ENCODE peak calls at places on chromosomes 11 and 22, in seven cellular contexts. Q is ovary, R is AG04450, D is H9, X is transverse colon, S is heart left ventricle, B is RWPE1. A is an unnamed sample.

GRCh38 chr22:49934891-49935557 is 16.6 kb downstream of the CRELD2 start:
- DNase-seq in S (peak), B (peak), Q (peak), R (no peak), D (peak), X (peak), A (peak)

GRCh38 chr22:40511604-40512003 is 124.9 kb downstream of the MRTFA start:
- DNase-seq in B (no peak), S (no peak), Q (no peak), R (no peak), D (no peak), X (no peak), A (no peak)

GRCh38 chr22:28115426-28115825 is 196.4 kb upstream of the PITPNB start:
- DNase-seq in D (no peak), S (no peak), Q (no peak), B (no peak), X (no peak), R (no peak), A (no peak)

GRCh38 chr11:31487848-31488247 is 21.6 kb downstream of the IMMP1L start:
- DNase-seq in X (no peak), S (no peak), R (peak), D (no peak), B (no peak), Q (no peak), A (peak)

GRCh38 chr11:113134605-113135004 is 173.4 kb downstream of the NCAM1 start:
- DNase-seq in B (no peak), S (no peak), Q (no peak), X (no peak), R (no peak), D (no peak), A (no peak)

GRCh38 chr11:128498846-128499245 is 88.5 kb downstream of the ETS1 start:
- DNase-seq in D (no peak), Q (no peak), X (no peak), B (no peak), R (no peak), S (no peak), A (no peak)

GRCh38 chr11:76592961-76593360 is 77.6 kb downstream of the LRRC32 start:
- DNase-seq in Q (no peak), D (no peak), S (no peak), R (no peak), X (peak), B (no peak), A (no peak)

GRCh38 chr11:74388678-74389327 is 9.4 kb downstream of the PGM2L1 start:
- DNase-seq in B (peak), X (peak), Q (peak), R (no peak), S (peak), D (peak), A (peak)

GRCh38 chr22:47515384-47516125 is 753.1 kb downstream of the TBC1D22A start:
- DNase-seq in S (no peak), B (no peak), R (no peak), Q (no peak), D (no peak), X (no peak), A (no peak)

GRCh38 chr11:64245797-64246623 is 733 bp downstream of the PPP1R14B start:
- DNase-seq in B (peak), R (peak), X (peak), D (no peak), Q (peak), S (peak), A (peak)

GRCh38 chr11:108624196-108624925 is 30.8 kb upstream of the EXPH5 start:
- DNase-seq in Q (no peak), R (no peak), X (peak), S (no peak), D (no peak), B (no peak), A (no peak)

GRCh38 chr11:45994421-45995341 is 72.2 kb downstream of the LARGE2 start:
- DNase-seq in B (no peak), Q (no peak), X (no peak), S (no peak), D (peak), R (peak), A (no peak)

GRCh38 chr11:16809901-16810668 is 71.6 kb downstream of the C11orf58 start:
- DNase-seq in Q (no peak), D (no peak), B (peak), R (no peak), X (no peak), S (peak), A (no peak)

GRCh38 chr22:48718818-48719500 is 1108.7 kb downstream of the BRD1 start:
- DNase-seq in D (no peak), R (no peak), Q (no peak), B (no peak), X (no peak), S (no peak), A (peak)

GRCh38 chr11:65502274-65502851 is 3.5 kb downstream of the MALAT1 start:
- DNase-seq in X (no peak), Q (no peak), D (no peak), R (no peak), S (peak), B (no peak), A (no peak)

GRCh38 chr22:44449061-44449682 is 48.9 kb downstream of the RTL6 start:
- DNase-seq in D (no peak), X (no peak), R (peak), B (peak), S (no peak), Q (no peak), A (no peak)

GRCh38 chr11:129992161-129992944 is 10.3 kb downstream of the PRDM10 start:
- DNase-seq in X (peak), B (peak), R (no peak), Q (no peak), D (peak), S (no peak), A (peak)

GRCh38 chr11:69878144-69878883 is 59.1 kb upstream of the FGF3 start:
- DNase-seq in X (peak), S (no peak), R (no peak), B (no peak), Q (peak), D (peak), A (no peak)

DNA sequence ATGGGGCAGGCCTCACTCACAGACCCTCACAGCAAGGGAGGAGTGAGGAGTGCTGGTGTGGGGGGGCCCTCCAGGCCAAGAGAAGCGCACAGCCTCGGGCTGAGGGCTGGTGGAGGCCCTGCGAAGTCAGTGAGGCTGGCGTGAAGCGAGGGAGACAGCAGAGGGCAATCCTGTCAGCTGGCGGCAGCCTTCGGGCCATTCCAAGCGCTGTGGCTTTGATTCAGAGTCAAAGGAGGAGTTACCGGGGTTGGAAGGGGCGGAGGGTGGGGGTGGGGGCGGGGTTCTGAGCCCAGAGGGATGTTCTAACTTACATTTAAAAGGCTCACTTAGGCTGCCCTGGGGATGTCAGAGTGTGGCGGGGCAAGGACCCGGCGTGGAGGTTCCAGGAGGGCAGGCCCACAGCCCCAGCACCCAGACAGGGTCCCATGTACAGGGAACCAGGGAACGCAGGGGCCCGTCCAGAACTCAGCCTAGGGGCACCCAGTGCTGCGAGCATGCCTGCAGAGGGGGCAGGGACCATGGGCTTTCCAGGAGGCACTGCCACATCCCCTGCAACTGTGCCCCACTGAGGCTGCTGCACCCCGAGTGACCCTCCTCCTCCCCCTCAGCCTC is 39.5 kb upstream of the TTLL12 start:
- DNase-seq in B (peak), R (no peak), S (no peak), Q (peak), X (no peak), D (peak), A (peak)
- TF ChIP-seq CTCF in B (no peak), R (peak), S (no peak), Q (no peak), X (no peak), D (peak), A (peak)

GRCh38 chr11:71153005-71153395 is 99.4 kb downstream of the SHANK2 start:
- DNase-seq in X (peak), Q (peak), S (no peak), D (peak), B (peak), R (no peak), A (peak)
- H3K27ac ChIP-seq in X (no peak), Q (no peak), S (no peak), D (no peak), B (no peak), R (no peak), A (no peak)

GRCh38 chr22:35686298-35686697 is 31.4 kb upstream of the APOL5 start:
- DNase-seq in D (no peak), R (no peak), X (peak), Q (no peak), S (no peak), B (no peak), A (no peak)

GRCh38 chr22:35685731-35686130 is 31.9 kb upstream of the APOL5 start:
- DNase-seq in S (no peak), X (no peak), B (peak), Q (no peak), D (no peak), R (no peak), A (no peak)

GRCh38 chr22:35684732-35685131 is 32.9 kb upstream of the APOL5 start:
- DNase-seq in B (no peak), Q (no peak), S (no peak), D (no peak), X (no peak), R (no peak), A (no peak)

GRCh38 chr22:35683560-35683959 is 34.1 kb upstream of the APOL5 start:
- DNase-seq in D (no peak), S (no peak), X (no peak), R (no peak), Q (no peak), B (no peak), A (no peak)

GRCh38 chr22:35684270-35684700 is 33.4 kb upstream of the APOL5 start:
- DNase-seq in R (no peak), D (peak), S (peak), B (no peak), Q (no peak), X (no peak), A (peak)
- TF ChIP-seq CTCF in R (peak), D (peak), S (peak), B (no peak), Q (no peak), X (no peak), A (peak)

DNA sequence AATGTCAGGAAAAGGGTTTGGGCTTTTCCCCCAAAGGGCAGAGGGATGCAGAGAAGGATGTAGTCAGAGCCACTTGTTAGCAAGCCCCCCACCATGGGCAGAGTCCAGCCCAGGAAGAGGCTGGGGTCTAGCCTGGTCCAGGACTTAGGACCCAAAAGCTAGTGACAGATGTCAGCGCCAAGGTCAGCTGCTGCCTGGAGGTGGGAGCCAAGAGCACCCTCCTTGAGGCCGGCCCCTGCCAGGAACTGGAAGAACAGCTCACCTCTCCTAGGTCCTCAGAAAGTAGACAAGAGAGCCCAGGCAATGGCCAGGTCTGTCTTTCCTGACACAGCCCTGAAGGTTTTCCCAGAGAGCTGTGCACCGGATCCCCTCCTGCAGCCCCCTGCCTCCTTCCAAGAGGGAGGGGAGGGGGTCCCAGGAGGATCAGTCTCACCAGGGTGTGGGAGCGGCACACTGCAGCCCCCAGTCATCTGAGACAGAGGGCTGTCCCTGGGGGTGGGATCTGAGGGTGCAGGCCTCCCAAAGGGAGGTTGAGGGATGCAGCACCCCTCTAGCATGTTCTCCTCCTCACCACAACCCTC is 14.6 kb upstream of the ARHGEF17 start:
- DNase-seq in S (peak), Q (no peak), D (no peak), X (no peak), R (no peak), B (no peak), A (no peak)
- H3K27ac ChIP-seq in S (no peak), Q (no peak), D (no peak), X (no peak), R (no peak), B (no peak), A (no peak)

GRCh38 chr11:61714916-61715315 is 34.7 kb downstream of the DAGLA start:
- DNase-seq in D (no peak), R (no peak), X (no peak), B (no peak), S (no peak), Q (no peak), A (no peak)

GRCh38 chr11:61717286-61718033 is 35.0 kb upstream of the MYRF start:
- DNase-seq in R (no peak), S (no peak), B (no peak), Q (no peak), D (no peak), X (no peak), A (no peak)

GRCh38 chr11:61718046-61718531 is 34.3 kb upstream of the MYRF start:
- DNase-seq in D (no peak), Q (peak), B (no peak), S (no peak), R (no peak), X (peak), A (no peak)

GRCh38 chr11:61715877-61716276 is 35.7 kb downstream of the DAGLA start:
- DNase-seq in R (no peak), B (no peak), X (no peak), D (no peak), S (no peak), Q (no peak), A (no peak)

DNA sequence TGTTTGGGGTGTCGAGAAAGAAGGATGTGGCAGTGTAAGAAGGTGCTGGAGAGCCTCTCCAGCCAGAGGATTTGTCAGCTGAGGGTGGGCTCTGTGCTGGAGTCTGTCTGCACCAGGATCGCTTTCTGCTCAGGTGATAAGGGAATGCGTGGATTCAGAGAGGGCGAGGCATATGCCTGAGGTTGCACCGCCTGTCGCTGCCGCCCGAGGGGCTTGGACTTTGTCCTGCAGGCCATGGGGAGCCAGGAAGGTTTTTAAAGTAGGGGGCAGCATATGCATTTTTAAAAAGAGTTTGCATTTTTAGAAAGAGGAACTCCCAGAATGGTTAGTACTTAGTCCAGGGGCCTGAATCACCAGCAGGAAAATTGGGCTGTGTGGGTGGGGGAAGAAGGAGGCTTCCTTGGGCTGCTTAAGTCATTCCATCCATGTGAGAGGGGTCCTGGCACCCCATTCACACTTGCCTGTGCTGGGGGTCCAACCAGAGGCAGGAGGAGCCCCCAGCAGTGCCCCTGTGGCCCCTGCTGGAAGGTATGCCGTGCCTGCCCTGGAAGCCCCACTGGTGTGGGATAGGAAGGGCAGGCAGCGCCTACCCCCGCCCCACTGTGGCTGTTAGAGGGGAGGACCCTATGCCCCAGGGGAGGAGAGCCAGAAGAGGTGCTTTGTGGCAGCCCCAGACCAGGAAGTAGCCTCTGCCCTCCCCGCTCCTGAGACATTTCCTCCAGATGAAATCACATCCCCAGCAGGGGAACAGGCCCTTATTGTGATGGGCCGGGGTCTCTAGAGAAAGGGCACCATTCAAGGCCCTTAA is 35.8 kb upstream of the MYRF start:
- DNase-seq in D (no peak), B (no peak), Q (no peak), X (no peak), S (no peak), R (no peak), A (no peak)
- TF ChIP-seq CTCF in D (peak), B (no peak), Q (no peak), X (no peak), S (no peak), R (no peak), A (no peak)

GRCh38 chr11:35178067-35178805 is 39.3 kb downstream of the CD44 start:
- DNase-seq in Q (no peak), X (no peak), B (no peak), R (no peak), D (no peak), S (no peak), A (no peak)
- H3K27ac ChIP-seq in Q (no peak), X (peak), B (peak), R (peak), D (no peak), S (no peak), A (no peak)

DNA sequence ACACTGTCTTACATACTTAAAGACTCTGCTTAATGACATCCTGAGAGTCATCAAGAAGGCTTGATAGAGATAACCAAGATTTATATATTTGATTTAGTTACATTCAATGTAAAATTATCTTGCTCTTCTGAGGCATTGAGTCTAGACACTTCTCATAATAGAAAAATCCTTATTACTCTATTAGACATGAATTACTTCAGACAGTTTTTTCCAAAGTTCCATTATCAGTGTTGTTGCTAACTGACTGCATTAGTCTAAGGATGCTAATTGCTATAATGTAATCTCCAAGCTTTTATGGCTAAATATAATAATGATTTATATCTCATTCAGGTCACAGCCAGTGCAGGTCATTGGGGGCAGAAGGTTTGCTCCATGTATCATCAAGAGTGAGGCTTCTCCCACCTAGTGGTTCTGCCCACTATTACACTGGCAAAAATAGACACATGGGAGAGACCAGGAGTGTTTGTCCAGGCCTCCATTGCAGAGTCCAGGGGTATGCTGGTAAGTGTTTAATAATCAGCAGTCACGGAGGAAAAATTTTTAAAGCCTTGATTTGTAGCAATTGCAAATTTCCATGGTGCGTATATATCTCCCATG is 377.2 kb upstream of the DDI1 start:
- DNase-seq in S (no peak), R (no peak), X (no peak), D (peak), B (peak), Q (no peak), A (peak)
- TF ChIP-seq CTCF in S (peak), R (peak), X (no peak), D (peak), B (no peak), Q (no peak), A (peak)

GRCh38 chr22:21624880-21625791 is 4.7 kb downstream of the YDJC start:
- DNase-seq in Q (no peak), X (no peak), S (no peak), D (no peak), R (no peak), B (no peak), A (no peak)
- H3K27ac ChIP-seq in Q (no peak), X (no peak), S (peak), D (no peak), R (peak), B (peak), A (no peak)

GRCh38 chr22:39314251-39314971 is 5.0 kb downstream of the RPL3 start:
- DNase-seq in Q (no peak), S (peak), D (peak), X (no peak), R (no peak), B (no peak), A (no peak)
- TF ChIP-seq CTCF in Q (no peak), S (no peak), D (peak), X (peak), R (peak), B (no peak), A (peak)

A was measured in WERI-Rb-1.